ENCODE peak calls at places on chromosomes 16 and 17, in six cellular contexts. S, U, F, W, M and Y are unnamed samples.

GRCh38 chr17:81119223-81120148 is 45.8 kb upstream of the PVALEF start:
- DNase-seq in S (peak), U (peak), F (peak), W (no peak), M (peak), Y (peak)

GRCh38 chr17:76376318-76377133 is 7.9 kb upstream of the SPHK1 start:
- DNase-seq in S (no peak), U (no peak), F (no peak), W (peak), M (no peak), Y (no peak)

GRCh38 chr17:73291260-73291801 is 20.5 kb downstream of the CDC42EP4 start:
- DNase-seq in S (no peak), U (peak), F (no peak), W (no peak), M (peak), Y (peak)

GRCh38 chr16:81492307-81492706 is 47.7 kb downstream of the CMIP start:
- DNase-seq in S (no peak), U (no peak), F (no peak), W (no peak), M (no peak), Y (no peak)

GRCh38 chr17:28426081-28426519 is 20.1 kb upstream of the SLC46A1 start:
- DNase-seq in S (no peak), U (peak), F (no peak), W (peak), M (no peak), Y (no peak)

GRCh38 chr16:3115561-3115960 is 3.2 kb downstream of the ZNF205 start:
- DNase-seq in S (no peak), U (no peak), F (no peak), W (no peak), M (no peak), Y (no peak)

GRCh38 chr16:68658258-68658973 is 13.3 kb downstream of the CDH3 start:
- DNase-seq in S (no peak), U (no peak), F (no peak), W (no peak), M (no peak), Y (no peak)

GRCh38 chr16:56841233-56841632 is 23.8 kb upstream of the SLC12A3 start:
- DNase-seq in S (no peak), U (no peak), F (no peak), W (no peak), M (no peak), Y (no peak)

GRCh38 chr17:15999974-16000827 is 577 bp downstream of the TTC19 start:
- DNase-seq in S (no peak), U (no peak), F (no peak), W (peak), M (no peak), Y (no peak)

GRCh38 chr17:52030096-52030495 is 128.4 kb downstream of the CA10 start:
- DNase-seq in S (no peak), U (no peak), F (no peak), W (no peak), M (no peak), Y (no peak)

GRCh38 chr17:83079766-83080616 is 582 bp downstream of the METRNL start:
- DNase-seq in S (no peak), U (peak), F (no peak), W (no peak), M (no peak), Y (no peak)

GRCh38 chr16:83833921-83834320 is 26.1 kb downstream of the HSBP1 start:
- DNase-seq in S (no peak), U (no peak), F (no peak), W (peak), M (no peak), Y (no peak)

GRCh38 chr17:7632492-7632894 is 2.6 kb downstream of the SHBG start:
- DNase-seq in S (no peak), U (peak), F (peak), W (no peak), M (no peak), Y (no peak)

GRCh38 chr16:17471745-17472075 is 950 bp upstream of the XYLT1 start:
- DNase-seq in S (no peak), U (no peak), F (no peak), W (no peak), M (no peak), Y (no peak)

DNA sequence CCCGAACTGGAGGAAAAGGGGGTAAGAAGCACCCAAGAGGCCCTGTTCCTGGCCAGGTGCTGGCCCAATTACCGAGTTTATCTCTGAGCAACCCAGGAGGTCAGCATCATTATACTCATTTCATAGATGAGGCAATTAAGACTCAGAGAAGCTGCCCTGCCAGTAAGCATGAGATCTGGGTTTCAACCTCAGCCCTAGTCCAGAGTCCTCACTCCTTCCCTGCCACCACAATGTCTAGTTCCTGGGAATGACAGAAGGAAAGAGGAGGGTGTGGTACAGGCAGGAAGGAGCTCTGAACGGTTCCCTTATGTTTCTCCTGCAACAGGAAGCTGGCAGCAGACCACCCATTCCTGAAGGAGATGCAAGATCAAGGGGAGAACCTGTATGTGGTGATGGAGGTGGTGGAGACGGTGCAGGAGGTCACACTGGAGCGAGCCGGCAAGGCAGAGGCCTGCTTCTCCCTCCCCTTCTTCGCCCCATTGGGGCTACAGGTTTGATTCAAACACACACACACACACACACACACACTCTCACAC is 7.4 kb downstream of the GSDMA start:
- DNase-seq in S (no peak), U (no peak), F (no peak), W (no peak), M (no peak), Y (no peak)
- TF ChIP-seq TAF1 in S (no peak), U (no peak), F (no peak), W (no peak), M (no peak), Y (no peak)

DNA sequence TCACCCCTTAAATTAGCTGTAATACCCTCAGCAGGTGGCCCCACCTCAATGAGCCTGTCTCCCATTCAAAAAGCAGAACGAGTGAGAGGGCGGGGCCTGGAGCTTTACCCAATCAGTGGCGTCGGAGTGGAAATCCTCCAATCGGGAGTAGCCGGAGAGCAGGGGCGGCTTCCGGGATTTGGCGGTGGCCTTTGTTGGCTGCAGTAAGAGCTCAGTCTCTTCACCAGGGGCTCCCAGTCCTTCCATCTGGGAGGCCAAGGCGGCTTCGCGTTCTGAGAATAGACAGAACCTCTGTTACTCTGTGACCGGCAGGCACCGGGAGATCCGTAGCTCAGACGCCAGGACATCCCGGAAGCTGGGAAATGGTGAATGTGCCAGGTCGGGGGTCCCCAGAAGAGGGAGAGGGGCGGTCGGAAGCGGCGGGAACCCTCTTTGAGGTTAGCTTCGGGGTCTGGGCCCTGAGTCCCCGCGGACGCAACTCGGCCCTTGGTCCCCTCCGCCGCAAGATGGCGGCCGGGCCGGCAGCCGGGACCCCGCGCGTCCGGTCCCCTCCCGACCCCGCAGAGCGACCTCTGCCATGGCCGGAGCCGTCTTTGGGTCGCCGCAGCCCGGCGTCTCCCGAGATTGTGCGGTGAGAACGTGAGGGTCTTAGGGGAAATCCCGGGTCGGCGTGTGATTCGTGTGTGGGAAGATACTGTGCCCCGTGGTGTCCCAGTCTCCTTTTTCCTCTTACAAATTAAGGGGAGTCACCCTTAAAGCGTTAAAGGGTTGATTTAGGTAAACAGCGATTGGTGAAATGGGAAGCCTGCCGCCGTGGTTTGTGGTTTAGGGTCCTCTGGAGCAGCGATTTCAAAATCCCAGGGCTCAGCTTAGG is 160.3 kb upstream of the ZNF267 start:
- DNase-seq in S (peak), U (peak), F (peak), W (peak), M (peak), Y (peak)
- TF ChIP-seq POLR2A in S (peak), U (peak), F (peak), W (peak), M (peak), Y (peak)

GRCh38 chr17:42276359-42276608 is at the start of gene STAT5B:
- DNase-seq in S (peak), U (peak), F (no peak), W (no peak), M (no peak), Y (peak)
- TF ChIP-seq POLR2AphosphoS5 in S (no peak), U (peak), F (no peak), W (no peak), M (no peak), Y (no peak)

GRCh38 chr17:37384560-37385160 is 8.9 kb downstream of the C17orf78 start:
- DNase-seq in S (no peak), U (no peak), F (no peak), W (no peak), M (no peak), Y (no peak)

GRCh38 chr17:37386462-37386861 is 10.7 kb downstream of the C17orf78 start:
- DNase-seq in S (no peak), U (no peak), F (no peak), W (no peak), M (no peak), Y (no peak)

GRCh38 chr17:37388266-37388665 is 12.5 kb downstream of the C17orf78 start:
- DNase-seq in S (no peak), U (no peak), F (no peak), W (no peak), M (no peak), Y (no peak)

GRCh38 chr17:37382056-37382455 is 6.3 kb downstream of the C17orf78 start:
- DNase-seq in S (no peak), U (no peak), F (no peak), W (no peak), M (no peak), Y (no peak)

DNA sequence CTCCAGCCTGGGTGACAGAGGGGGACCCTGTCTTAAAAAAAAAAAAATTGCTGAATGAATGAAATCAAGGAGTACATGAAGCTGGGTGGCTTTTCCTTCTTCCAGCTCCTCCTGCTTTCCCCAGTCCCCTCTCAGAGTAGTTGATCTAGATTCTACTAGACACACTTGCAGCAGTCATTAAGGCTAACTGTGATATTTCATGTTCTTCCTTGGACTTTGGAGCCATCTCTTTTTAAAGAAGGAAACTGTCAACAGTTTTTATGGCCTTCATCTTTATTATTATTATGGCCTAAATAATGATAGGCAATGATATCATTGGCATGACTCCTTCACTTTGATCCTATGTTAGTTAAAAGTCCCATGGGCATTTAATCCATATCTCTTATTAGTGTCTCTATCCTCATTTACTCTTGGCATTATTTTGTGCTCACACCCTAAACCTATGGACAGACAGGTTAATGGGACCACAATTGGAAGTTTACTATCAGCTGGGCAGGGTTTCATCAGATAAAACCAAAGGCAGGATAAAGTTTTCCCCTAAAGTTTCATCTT is 9.7 kb downstream of the C17orf78 start:
- DNase-seq in S (no peak), U (no peak), F (no peak), W (no peak), M (no peak), Y (no peak)
- TF ChIP-seq TAF1 in S (no peak), U (no peak), F (no peak), W (no peak), M (no peak), Y (no peak)

GRCh38 chr16:19415461-19415860 is 2.2 kb upstream of the TMC5 start:
- DNase-seq in S (no peak), U (no peak), F (no peak), W (no peak), M (no peak), Y (no peak)

GRCh38 chr16:19418200-19418599 is 517 bp downstream of the TMC5 start:
- DNase-seq in S (no peak), U (no peak), F (no peak), W (no peak), M (no peak), Y (no peak)

GRCh38 chr16:19419691-19420060 is 2.0 kb downstream of the TMC5 start:
- DNase-seq in S (no peak), U (no peak), F (no peak), W (no peak), M (no peak), Y (no peak)

GRCh38 chr16:19415918-19416317 is 1.8 kb upstream of the TMC5 start:
- DNase-seq in S (no peak), U (no peak), F (no peak), W (no peak), M (no peak), Y (no peak)

GRCh38 chr16:19417640-19418039 is at the start of gene TMC5:
- DNase-seq in S (no peak), U (peak), F (no peak), W (no peak), M (no peak), Y (no peak)
- TF ChIP-seq POLR2A in S (no peak), U (no peak), F (no peak), W (no peak), M (no peak), Y (no peak)

DNA sequence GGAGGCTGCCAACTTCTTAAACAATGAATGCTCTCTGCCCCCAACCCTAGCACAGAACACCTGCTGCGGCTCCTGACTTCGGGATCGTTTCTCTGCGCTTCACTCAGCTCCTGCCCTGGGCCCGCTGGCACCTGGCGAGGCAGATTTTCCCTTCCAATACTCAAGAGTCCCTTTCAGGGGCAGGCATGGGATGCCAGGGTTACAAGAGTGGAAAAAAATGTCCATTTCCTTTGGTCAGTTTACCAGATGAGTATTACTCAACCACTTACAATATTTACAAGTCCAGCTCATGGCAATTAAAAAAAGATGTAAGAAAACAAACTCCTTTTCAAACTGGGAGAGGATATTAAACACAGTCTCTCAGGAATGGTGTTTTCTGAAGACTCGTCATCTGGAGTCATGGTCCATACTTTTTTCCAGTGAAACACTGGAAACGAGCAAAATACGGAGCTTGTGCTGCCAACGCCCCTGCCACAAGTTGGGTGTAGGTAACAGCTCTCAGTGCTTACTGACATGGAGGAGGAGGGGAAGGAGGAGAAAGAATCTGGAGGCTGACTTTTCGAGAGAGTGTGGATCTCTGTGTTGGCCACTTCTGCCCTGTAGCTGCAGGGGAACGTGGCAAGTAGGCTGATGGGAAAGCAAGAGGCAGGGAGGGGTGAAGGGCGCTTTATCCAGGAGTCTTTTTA is 235.8 kb downstream of the NTN1 start:
- DNase-seq in S (no peak), U (no peak), F (no peak), W (no peak), M (no peak), Y (no peak)
- TF ChIP-seq POLR2AphosphoS5 in S (no peak), U (no peak), F (no peak), W (no peak), M (no peak), Y (no peak)